ENCODE peak calls at places on chromosomes 3 and 15, in nine cellular contexts. Y is Calu3, T is AG10803, V is nephron progenitor cell, Q is H1, I is hepatocyte, A is colonic mucosa, W is cardiac fibroblast, U is astrocyte of the cerebellum. N is an unnamed sample.

GRCh38 chr15:69823223-69823907 is 274.4 kb downstream of the TLE3 start:
- DNase-seq in Y (peak; percentile 14), T (no peak), V (no peak), Q (no peak), I (peak; percentile 16), A (no peak), W (no peak), U (no peak), N (no peak)

GRCh38 chr3:127536818-127537810 is 53.4 kb downstream of the TPRA1 start:
- DNase-seq in Y (no peak), T (no peak), V (peak; percentile 38), Q (no peak), I (no peak), A (no peak), W (no peak), U (no peak), N (no peak)

GRCh38 chr15:90600954-90601353 is 71.2 kb downstream of the CRTC3 start:
- DNase-seq in Y (no peak), T (no peak), V (no peak), Q (no peak), I (no peak), A (no peak), W (no peak), U (no peak), N (no peak)

GRCh38 chr15:39230205-39230916 is 350.5 kb upstream of the THBS1 start:
- DNase-seq in Y (no peak), T (peak; percentile 59), V (no peak), Q (no peak), I (no peak), A (no peak), W (peak; percentile 75), U (no peak), N (peak; percentile 35)

GRCh38 chr3:71568217-71568616 is 15.3 kb downstream of the FOXP1 start:
- DNase-seq in Y (no peak), T (no peak), V (no peak), Q (no peak), I (no peak), A (no peak), W (no peak), U (no peak), N (no peak)

GRCh38 chr15:71686221-71687050 is 123.9 kb upstream of the NR2E3 start:
- DNase-seq in Y (no peak), T (no peak), V (no peak), Q (no peak), I (no peak), A (no peak), W (no peak), U (no peak), N (no peak)

GRCh38 chr3:28042707-28043106 is 198.7 kb upstream of the CMC1 start:
- DNase-seq in Y (no peak), T (no peak), V (no peak), Q (no peak), I (no peak), A (no peak), W (no peak), U (no peak), N (no peak)

GRCh38 chr3:127722104-127722784 is 49.5 kb downstream of the ABTB1 start:
- DNase-seq in Y (no peak), T (no peak), V (no peak), Q (no peak), I (no peak), A (no peak), W (no peak), U (no peak), N (no peak)

GRCh38 chr15:52153900-52154895 is 37.0 kb downstream of the GNB5 start:
- DNase-seq in Y (no peak), T (no peak), V (no peak), Q (no peak), I (no peak), A (no peak), W (no peak), U (no peak), N (no peak)

GRCh38 chr3:187788984-187789857 is 44.0 kb upstream of the BCL6 start:
- DNase-seq in Y (no peak), T (no peak), V (no peak), Q (no peak), I (no peak), A (no peak), W (no peak), U (no peak), N (no peak)

GRCh38 chr15:79197285-79197684 is 85.2 kb upstream of the ANKRD34C start:
- DNase-seq in Y (no peak), T (no peak), V (no peak), Q (no peak), I (no peak), A (no peak), W (no peak), U (no peak), N (no peak)

GRCh38 chr15:88704791-88705768 is 66.3 kb downstream of the ISG20 start:
- DNase-seq in Y (no peak), T (peak; percentile 50), V (peak; percentile 51), Q (no peak), I (peak; percentile 72), A (peak; percentile 41), W (peak; percentile 77), U (no peak), N (no peak)

GRCh38 chr15:73598540-73599195 is 34.5 kb downstream of the NPTN start:
- DNase-seq in Y (no peak), T (peak; percentile 63), V (no peak), Q (no peak), I (no peak), A (no peak), W (peak; percentile 70), U (no peak), N (no peak)

GRCh38 chr15:85976986-85977385 is 102.7 kb upstream of the AGBL1 start:
- DNase-seq in Y (no peak), T (peak; percentile 35), V (no peak), Q (no peak), I (no peak), A (no peak), W (peak; percentile 1), U (no peak), N (no peak)

GRCh38 chr3:149623819-149624218 is 34.0 kb downstream of the WWTR1 start:
- DNase-seq in Y (no peak), T (no peak), V (no peak), Q (no peak), I (no peak), A (no peak), W (no peak), U (no peak), N (no peak)

GRCh38 chr15:49155834-49156627 is 632 bp upstream of the COPS2 start:
- DNase-seq in Y (peak; percentile 4), T (peak; percentile 25), V (peak; percentile 18), Q (no peak), I (peak; percentile 23), A (no peak), W (peak; percentile 35), U (no peak), N (peak; percentile 47)

GRCh38 chr3:58112185-58112535 is 98.6 kb downstream of the DNASE1L3 start:
- DNase-seq in Y (no peak), T (no peak), V (no peak), Q (no peak), I (no peak), A (no peak), W (no peak), U (no peak), N (no peak)

GRCh38 chr3:160376681-160377080 is 22.3 kb downstream of the IFT80 start:
- DNase-seq in Y (no peak), T (peak; percentile 86), V (no peak), Q (no peak), I (no peak), A (no peak), W (peak; percentile 36), U (no peak), N (no peak)

GRCh38 chr3:13069495-13069894 is 3.7 kb downstream of the IQSEC1 start:
- DNase-seq in Y (no peak), T (no peak), V (no peak), Q (no peak), I (no peak), A (no peak), W (no peak), U (no peak), N (no peak)

GRCh38 chr15:25268166-25268565 is 170.7 kb downstream of the UBE3A start:
- DNase-seq in Y (no peak), T (no peak), V (no peak), Q (no peak), I (no peak), A (no peak), W (no peak), U (no peak), N (no peak)
- TF ChIP-seq CTCF in Y (no peak), T (no peak), V (peak; percentile 20), Q (peak; percentile 50), I (no peak), A (no peak), W (no peak), U (no peak), N (no peak)

GRCh38 chr15:99361541-99362185 is 110.4 kb downstream of the LRRC28 start:
- DNase-seq in Y (no peak), T (peak; percentile 22), V (no peak), Q (no peak), I (peak; percentile 21), A (no peak), W (peak; percentile 19), U (no peak), N (no peak)
- TF ChIP-seq CTCF in Y (peak; percentile 50), T (peak; percentile 50), V (peak; percentile 37), Q (no peak), I (peak; percentile 46), A (peak; percentile 28), W (peak; percentile 52), U (peak; percentile 33), N (peak; percentile 77)

DNA sequence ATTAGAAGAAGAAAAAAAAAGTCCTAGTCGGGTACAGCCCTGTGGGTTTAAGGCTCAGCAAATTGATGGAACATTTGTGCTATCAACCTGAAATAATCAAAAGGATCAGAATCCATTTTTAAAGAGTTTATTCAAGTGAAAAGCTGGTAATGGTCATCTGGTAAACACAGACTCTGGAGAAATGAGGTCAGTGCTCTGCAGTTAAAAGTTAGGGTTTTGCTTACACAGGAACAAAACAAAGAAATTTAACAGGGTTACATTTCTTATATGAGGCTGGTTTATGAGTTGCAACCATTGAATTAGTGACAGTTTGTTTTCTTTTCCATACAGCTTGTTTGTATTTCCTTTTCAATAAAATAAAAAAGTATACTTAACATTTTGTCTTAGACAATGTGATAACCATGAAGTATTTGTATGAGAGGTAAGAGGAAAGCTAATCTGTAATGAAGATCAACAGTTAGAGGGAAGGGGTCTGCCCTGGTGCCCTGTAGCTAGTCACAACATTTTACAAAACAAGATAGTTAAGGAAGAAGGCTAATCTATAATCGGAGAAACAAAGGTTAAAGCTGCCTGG is 98.3 kb upstream of the ACP3 start:
- DNase-seq in Y (no peak), T (no peak), V (no peak), Q (no peak), I (no peak), A (no peak), W (no peak), U (no peak), N (no peak)
- TF ChIP-seq CTCF in Y (no peak), T (no peak), V (no peak), Q (no peak), I (no peak), A (no peak), W (no peak), U (no peak), N (no peak)

GRCh38 chr3:15246186-15246585 is 40.1 kb downstream of the CAPN7 start:
- DNase-seq in Y (no peak), T (no peak), V (no peak), Q (no peak), I (no peak), A (no peak), W (no peak), U (no peak), N (no peak)

GRCh38 chr3:15243822-15244482 is 37.9 kb downstream of the CAPN7 start:
- DNase-seq in Y (no peak), T (no peak), V (no peak), Q (no peak), I (no peak), A (no peak), W (no peak), U (no peak), N (no peak)

GRCh38 chr3:15241341-15241740 is 35.3 kb downstream of the CAPN7 start:
- DNase-seq in Y (peak; percentile 21), T (peak; percentile 6), V (peak; percentile 17), Q (no peak), I (no peak), A (no peak), W (peak; percentile 26), U (no peak), N (peak; percentile 24)
- TF ChIP-seq CTCF in Y (no peak), T (peak; percentile 37), V (peak; percentile 15), Q (peak; percentile 45), I (no peak), A (no peak), W (peak; percentile 26), U (peak; percentile 39), N (no peak)